ENCODE peak calls at places on chromosomes 3 and 15, in four cellular contexts. F is transverse colon, J is GM12891, V is Panc1. Z is an unnamed sample.

GRCh38 chr3:59310736-59311135 is 260.9 kb upstream of the CFAP20DC start:
- DNase-seq in J (no peak), F (no peak), V (no peak), Z (no peak)

GRCh38 chr3:189941679-189942078 is 179.0 kb downstream of the P3H2 start:
- DNase-seq in F (no peak), V (no peak), J (no peak), Z (no peak)

GRCh38 chr15:78149805-78150751 is 916 bp downstream of the IDH3A start:
- DNase-seq in J (no peak), V (no peak), F (no peak), Z (peak; percentile 58)

GRCh38 chr3:184567924-184568590 is 6.5 kb downstream of the EPHB3 start:
- DNase-seq in F (no peak), J (no peak), V (no peak), Z (no peak)

GRCh38 chr15:63930034-63930433 is 96.3 kb upstream of the HERC1 start:
- DNase-seq in V (no peak), J (no peak), F (peak; percentile 1), Z (no peak)

GRCh38 chr3:179750720-179751328 is 98.0 kb downstream of the USP13 start:
- DNase-seq in V (no peak), F (no peak), J (no peak), Z (peak; percentile 59)

GRCh38 chr3:8868996-8869395 is 94.3 kb downstream of the RAD18 start:
- DNase-seq in F (no peak), V (no peak), J (no peak), Z (no peak)

GRCh38 chr15:38547255-38547997 is 17.2 kb downstream of the RASGRP1 start:
- DNase-seq in J (no peak), F (no peak), V (no peak), Z (no peak)

GRCh38 chr3:149026718-149027117 is 35.4 kb downstream of the GYG1 start:
- DNase-seq in V (no peak), J (no peak), F (no peak), Z (no peak)

GRCh38 chr3:106261396-106261795 is 392.6 kb upstream of the CBLB start:
- DNase-seq in V (no peak), F (no peak), J (no peak), Z (no peak)

GRCh38 chr3:106255870-106256248 is 387.0 kb upstream of the CBLB start:
- DNase-seq in J (peak; percentile 3), V (no peak), F (peak; percentile 17), Z (no peak)

GRCh38 chr3:106256249-106256957 is 387.6 kb upstream of the CBLB start:
- DNase-seq in J (no peak), F (no peak), V (no peak), Z (no peak)

GRCh38 chr3:106261915-106262683 is 393.3 kb upstream of the CBLB start:
- DNase-seq in V (no peak), J (no peak), F (no peak), Z (no peak)

DNA sequence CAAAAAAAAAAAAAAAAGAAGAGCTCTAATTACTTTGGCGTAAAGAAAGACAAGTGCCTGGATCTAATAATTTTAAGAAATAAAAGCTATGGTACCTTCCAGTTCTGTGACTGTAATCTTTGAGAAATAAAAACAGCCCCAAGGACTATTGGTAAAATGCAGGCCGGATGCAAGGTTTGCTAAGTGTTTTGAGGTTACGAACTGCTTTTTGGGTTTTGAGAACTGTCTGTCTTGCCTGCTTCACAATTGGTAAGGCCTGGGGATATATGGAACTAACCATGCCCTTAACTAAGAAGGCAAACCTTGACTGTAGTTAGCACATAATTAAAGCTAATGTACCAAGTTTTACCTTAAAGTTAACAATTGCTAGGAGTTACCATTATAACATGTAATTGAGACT is 388.4 kb upstream of the CBLB start:
- DNase-seq in J (no peak), V (no peak), F (no peak), Z (no peak)
- TF ChIP-seq POLR2AphosphoS5 in J (peak; percentile 57), V (no peak), F (no peak), Z (no peak)

DNA sequence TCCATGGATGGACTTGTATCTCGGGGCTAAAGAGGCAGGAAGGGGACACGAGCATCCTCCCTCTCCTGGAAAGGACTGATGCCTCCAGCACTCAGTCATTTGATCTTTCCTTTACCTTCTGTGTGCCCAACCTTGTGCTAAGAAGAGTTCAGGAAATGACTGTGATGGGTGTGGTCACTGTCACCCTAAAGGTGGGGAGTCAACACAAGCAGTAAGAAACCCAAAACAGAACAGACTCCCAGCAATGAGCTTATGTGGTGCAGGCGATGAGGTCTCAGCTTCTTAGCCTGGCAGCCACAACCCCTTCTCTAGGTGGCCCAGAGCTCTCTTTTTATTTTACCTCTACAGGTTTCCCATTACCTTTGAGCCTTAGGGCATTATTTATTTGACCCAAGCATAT is 3.8 kb downstream of the MPI start:
- DNase-seq in J (no peak), V (no peak), F (no peak), Z (no peak)
- TF ChIP-seq POLR2AphosphoS5 in J (no peak), V (no peak), F (no peak), Z (no peak)

GRCh38 chr15:99504823-99505551 is 60.8 kb upstream of the MEF2A start:
- DNase-seq in J (no peak), V (no peak), F (no peak), Z (peak; percentile 12)
- TF ChIP-seq POLR2AphosphoS5 in J (no peak), V (no peak), F (no peak), Z (no peak)

GRCh38 chr3:171204942-171205341 is 178.4 kb upstream of the SLC2A2 start:
- DNase-seq in F (no peak), J (no peak), V (no peak), Z (no peak)
- TF ChIP-seq POLR2AphosphoS5 in F (no peak), J (no peak), V (no peak), Z (no peak)

DNA sequence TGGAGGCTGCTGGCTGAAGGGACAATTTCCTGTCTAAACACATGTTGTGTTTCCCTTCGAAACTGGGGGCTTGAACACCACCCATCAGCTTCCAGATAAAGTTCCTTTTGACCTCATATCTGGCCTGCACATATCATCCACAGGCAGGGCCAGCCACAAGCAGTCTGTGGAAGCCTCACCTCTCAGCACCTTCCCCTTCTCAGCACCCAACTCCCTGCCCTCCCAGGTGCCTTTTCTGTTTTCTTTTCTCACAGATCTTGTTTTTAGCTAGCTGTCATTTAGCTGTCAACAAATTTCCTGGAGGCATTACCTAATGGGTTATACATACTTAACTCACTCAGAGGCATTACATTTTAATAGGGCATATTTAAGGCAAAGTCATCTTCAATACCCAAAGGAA is 93.9 kb downstream of the SEMA6D start:
- DNase-seq in F (no peak), V (no peak), J (no peak), Z (no peak)
- TF ChIP-seq POLR2AphosphoS5 in F (no peak), V (no peak), J (no peak), Z (no peak)

DNA sequence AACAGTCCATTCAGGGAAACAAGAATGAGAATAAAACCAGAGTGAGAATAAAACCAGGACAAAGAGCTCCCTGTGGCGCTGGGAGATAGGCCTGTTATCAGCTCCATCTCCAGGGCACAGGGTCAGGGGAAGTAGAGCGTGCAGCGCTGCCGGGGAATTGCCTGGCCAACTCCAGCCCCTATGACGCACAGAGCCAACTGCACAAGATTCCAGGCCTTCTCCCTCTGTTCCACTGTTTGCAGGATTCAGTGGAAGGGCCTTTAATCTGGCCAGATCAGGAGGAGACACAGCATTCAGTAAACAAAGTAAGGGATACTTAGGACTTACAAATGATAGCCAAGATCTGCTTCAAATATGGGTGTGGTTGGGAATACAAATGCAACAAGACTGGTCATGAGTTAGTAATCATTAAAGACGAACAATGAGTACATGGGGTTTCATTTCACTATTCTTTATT is 49.4 kb downstream of the ITGB5 start:
- DNase-seq in J (no peak), F (peak; percentile 73), V (peak; percentile 81), Z (no peak)
- TF ChIP-seq POLR2AphosphoS5 in J (no peak), F (peak; percentile 41), V (peak; percentile 26), Z (no peak)

DNA sequence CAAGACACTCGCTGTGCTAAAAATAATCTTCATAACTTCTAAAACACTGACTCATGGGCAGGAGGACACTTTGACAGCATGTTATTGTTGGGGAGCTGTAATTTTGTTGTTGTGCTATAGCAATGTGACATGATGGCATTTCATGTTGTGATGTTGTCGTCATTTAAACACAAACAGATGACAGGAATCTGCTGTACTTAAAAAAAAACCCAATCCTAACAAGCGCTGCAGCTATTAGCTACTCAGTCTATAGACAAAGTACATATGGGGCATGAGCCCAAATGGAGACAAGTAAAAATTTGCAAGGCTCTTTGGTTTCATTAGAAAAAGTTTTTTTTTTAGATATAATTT is 828 bp upstream of the ATOSA start:
- DNase-seq in J (no peak), V (no peak), F (no peak), Z (no peak)
- TF ChIP-seq POLR2AphosphoS5 in J (no peak), V (no peak), F (no peak), Z (no peak)

GRCh38 chr3:143596957-143597642 is 251.2 kb downstream of the SLC9A9 start:
- DNase-seq in V (no peak), J (no peak), F (peak; percentile 16), Z (peak; percentile 44)
- TF ChIP-seq POLR2AphosphoS5 in V (no peak), J (no peak), F (no peak), Z (no peak)